ENCODE peak calls at places on chromosomes 11 and 22, in ten cellular contexts. Z, K, U, X, A, B, E, V, J and M are unnamed samples.

GRCh38 chr22:24430431-24431308 is 3.3 kb downstream of the ADORA2A start:
- DNase-seq in U (no peak), E (no peak), K (no peak), A (no peak), B (no peak), X (no peak), V (no peak), Z (peak), J (no peak), M (no peak)

GRCh38 chr11:77542296-77542695 is 47.5 kb upstream of the AQP11 start:
- DNase-seq in K (no peak), V (peak), J (peak), E (no peak), X (no peak), Z (no peak), B (no peak), A (no peak), U (peak), M (no peak)

GRCh38 chr11:119315139-119316016 is 1.6 kb downstream of the MCAM start:
- DNase-seq in J (no peak), U (no peak), Z (peak), B (peak), X (peak), E (no peak), A (no peak), K (no peak), V (no peak), M (no peak)

GRCh38 chr22:49310354-49310753 is 517.3 kb downstream of the BRD1 start:
- DNase-seq in U (no peak), E (no peak), A (peak), Z (no peak), X (no peak), J (no peak), B (no peak), K (no peak), V (no peak), M (no peak)

GRCh38 chr11:20618083-20618482 is 18.7 kb downstream of the SLC6A5 start:
- DNase-seq in A (no peak), V (no peak), B (no peak), U (no peak), E (no peak), Z (no peak), J (no peak), K (no peak), X (no peak), M (no peak)

GRCh38 chr22:30829901-30830550 is 135.4 kb downstream of the OSBP2 start:
- DNase-seq in J (peak), A (no peak), U (peak), B (no peak), V (peak), X (no peak), Z (no peak), E (no peak), K (no peak), M (no peak)

GRCh38 chr11:106697058-106697457 is 321.2 kb downstream of the GUCY1A2 start:
- DNase-seq in J (no peak), X (no peak), E (no peak), K (no peak), U (peak), A (no peak), B (no peak), Z (no peak), V (peak), M (no peak)

GRCh38 chr11:70952171-70952570 is 300.2 kb downstream of the SHANK2 start:
- DNase-seq in E (no peak), Z (no peak), K (no peak), A (no peak), B (no peak), J (no peak), V (no peak), U (no peak), X (no peak), M (no peak)

GRCh38 chr22:50482107-50483074 is 1.0 kb downstream of the ADM2 start:
- DNase-seq in E (no peak), J (no peak), Z (no peak), V (no peak), U (no peak), A (no peak), X (no peak), K (no peak), B (no peak), M (no peak)

GRCh38 chr11:33545941-33546340 is 154.7 kb downstream of the C11orf91 start:
- DNase-seq in Z (no peak), A (no peak), E (no peak), U (no peak), K (no peak), J (no peak), B (no peak), V (peak), X (no peak), M (no peak)

GRCh38 chr11:57657290-57658022 is at the start of gene CLP1:
- DNase-seq in V (peak), Z (peak), J (peak), K (peak), U (peak), X (peak), E (peak), B (peak), A (peak), M (peak)
- TF ChIP-seq CTCF in V (no peak), Z (no peak), J (no peak), K (no peak), U (no peak), X (no peak), E (peak), B (no peak), A (no peak), M (no peak)

DNA sequence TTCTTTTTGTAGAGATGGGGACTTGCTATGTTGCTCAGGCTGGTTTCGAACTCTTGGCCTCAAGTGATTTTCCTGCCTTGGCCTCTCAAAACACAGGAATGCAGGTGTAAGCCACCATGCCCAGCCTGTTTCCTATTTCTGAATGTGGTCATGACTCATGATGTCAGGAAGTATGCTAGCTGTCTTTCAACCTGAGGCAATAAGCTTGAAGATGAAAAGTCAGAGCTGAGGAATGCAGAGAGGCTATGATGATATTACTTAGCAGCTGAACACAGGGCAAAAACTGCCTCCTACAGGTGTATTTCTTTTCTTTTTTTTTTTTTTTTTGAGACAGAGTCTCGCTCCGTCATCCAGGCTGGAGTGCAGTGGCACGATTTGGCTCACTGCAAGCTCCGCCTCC is 9.0 kb upstream of the NUCB2 start:
- DNase-seq in E (no peak), U (peak), Z (no peak), J (no peak), A (no peak), V (peak), X (no peak), K (no peak), B (no peak), M (no peak)
- TF ChIP-seq CTCF in E (no peak), U (no peak), Z (no peak), J (no peak), A (no peak), V (no peak), X (no peak), K (no peak), B (no peak), M (no peak)

DNA sequence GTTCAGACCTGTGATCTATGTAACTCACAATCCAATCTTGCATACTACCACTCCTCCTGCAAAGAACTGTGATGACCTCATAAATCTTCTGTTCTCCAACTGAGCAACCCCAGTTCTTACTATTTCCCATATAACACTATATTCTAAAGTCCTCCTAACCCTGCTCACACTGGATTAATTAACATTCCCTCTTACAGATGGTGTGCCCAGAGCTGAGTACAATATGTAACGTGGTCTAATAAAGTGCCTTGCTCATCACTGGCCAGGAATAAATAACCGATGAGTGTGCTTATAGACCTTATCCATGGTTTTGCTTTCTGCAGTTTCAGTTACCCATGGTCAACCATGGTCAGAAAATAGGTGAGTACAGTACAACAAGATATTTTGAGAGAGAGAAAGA is 28.6 kb downstream of the PRCP start:
- DNase-seq in U (peak), X (no peak), A (no peak), K (no peak), B (no peak), J (no peak), E (no peak), Z (no peak), V (no peak), M (no peak)
- TF ChIP-seq CTCF in U (no peak), X (no peak), A (no peak), K (no peak), B (no peak), J (no peak), E (no peak), Z (no peak), V (no peak), M (no peak)

GRCh38 chr11:125401746-125402145 is 94.3 kb downstream of the FEZ1 start:
- DNase-seq in X (no peak), E (no peak), K (peak), A (no peak), B (peak), Z (no peak), V (no peak), U (no peak), J (no peak), M (no peak)
- TF ChIP-seq CTCF in X (no peak), E (no peak), K (no peak), A (no peak), B (no peak), Z (no peak), V (no peak), U (no peak), J (no peak), M (no peak)

GRCh38 chr11:2173150-2173693 is 1.6 kb upstream of the TH start:
- DNase-seq in U (no peak), V (no peak), K (no peak), J (no peak), A (no peak), B (peak), Z (no peak), X (no peak), E (no peak), M (no peak)
- TF ChIP-seq CTCF in U (peak), V (peak), K (no peak), J (peak), A (peak), B (peak), Z (no peak), X (no peak), E (no peak), M (no peak)

GRCh38 chr11:103536335-103536722 is 427.1 kb downstream of the DYNC2H1 start:
- DNase-seq in A (no peak), E (no peak), B (no peak), V (no peak), X (no peak), J (no peak), U (no peak), Z (no peak), K (no peak), M (no peak)

GRCh38 chr11:103539166-103539565 is 429.9 kb downstream of the DYNC2H1 start:
- DNase-seq in K (no peak), V (no peak), B (no peak), Z (no peak), E (no peak), U (no peak), A (no peak), X (no peak), J (no peak), M (no peak)

GRCh38 chr11:103541186-103541795 is 432.1 kb downstream of the DYNC2H1 start:
- DNase-seq in U (peak), A (no peak), B (no peak), K (no peak), Z (no peak), V (no peak), J (no peak), X (no peak), E (no peak), M (no peak)

GRCh38 chr11:103534959-103535358 is 425.7 kb downstream of the DYNC2H1 start:
- DNase-seq in E (no peak), X (no peak), K (no peak), B (no peak), A (no peak), U (no peak), V (no peak), Z (no peak), J (no peak), M (no peak)

DNA sequence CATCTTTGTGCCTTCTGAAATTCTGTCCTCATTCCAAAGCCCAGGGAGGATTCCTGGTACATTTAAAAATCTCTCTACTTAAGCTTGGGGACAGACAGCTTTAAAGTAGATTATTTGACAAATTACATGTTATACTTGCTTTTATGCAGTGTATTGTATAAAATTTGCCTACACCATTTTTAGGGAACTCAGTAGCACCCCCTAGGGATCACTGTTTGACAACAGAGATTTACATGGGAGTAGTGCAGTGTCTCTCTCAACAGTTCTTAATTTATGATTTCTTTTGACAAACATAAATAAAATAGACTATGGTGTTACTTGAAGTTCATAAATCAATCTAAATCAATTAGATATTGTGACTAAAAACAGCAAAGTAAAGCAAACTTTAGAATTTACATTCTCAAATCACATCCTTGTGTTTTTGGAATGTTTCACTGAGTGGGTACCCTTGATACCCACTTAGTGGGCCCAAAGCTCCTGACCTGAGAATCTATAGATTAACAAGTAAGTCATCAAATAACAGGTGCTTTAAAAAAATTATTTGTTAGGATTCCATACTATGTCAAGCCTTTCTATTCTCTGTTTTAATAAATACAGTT is 428.8 kb downstream of the DYNC2H1 start:
- DNase-seq in K (no peak), X (no peak), V (peak), J (no peak), E (no peak), U (peak), B (peak), Z (no peak), A (no peak), M (no peak)
- TF ChIP-seq CTCF in K (no peak), X (peak), V (peak), J (peak), E (no peak), U (peak), B (peak), Z (peak), A (peak), M (peak)

GRCh38 chr22:27409299-27409698 is 392.3 kb downstream of the MN1 start:
- DNase-seq in X (no peak), V (no peak), K (no peak), B (no peak), Z (no peak), J (no peak), E (no peak), A (no peak), U (peak), M (no peak)
- TF ChIP-seq CTCF in X (no peak), V (no peak), K (no peak), B (no peak), Z (no peak), J (peak), E (no peak), A (no peak), U (peak), M (no peak)

GRCh38 chr11:61996933-61997332 is 29.5 kb upstream of the FTH1 start:
- DNase-seq in Z (no peak), A (no peak), J (no peak), E (no peak), K (no peak), X (no peak), V (no peak), U (no peak), B (peak), M (no peak)
- TF ChIP-seq CTCF in Z (no peak), A (no peak), J (no peak), E (no peak), K (no peak), X (no peak), V (no peak), U (no peak), B (peak), M (no peak)